ENCODE peak calls at places on chromosomes 16 and 17, in nine cellular contexts. X is fibroblast of the conjunctiva; I is activated CD4-positive, alpha-beta T cell treated with anti-CD3 and anti-CD28 coated beads for 36 hours; R is transverse colon; D is AG08395; S is left lung; W is NCI-H1436; G is stimulated activated CD4-positive, alpha-beta T cell treated with anti-CD3 and anti-CD28 coated beads, Interleukin-12 subunit alpha, Interleukin-12 subunit beta, amount 100 ng/mL, for 48 hours; P is progenitor cell of endocrine pancreas. F is an unnamed sample.

GRCh38 chr17:72030067-72030899 is 90.5 kb upstream of the SOX9 start:
- DNase-seq in I (peak; percentile 49), S (no peak), G (peak; percentile 0), P (peak; percentile 11), W (peak; percentile 65), R (peak; percentile 28), X (peak; percentile 33), D (peak; percentile 75), F (peak; percentile 70)

GRCh38 chr16:27841911-27842310 is 221.6 kb downstream of the GSG1L start:
- DNase-seq in P (no peak), R (no peak), I (no peak), G (no peak), S (no peak), X (no peak), W (no peak), D (no peak), F (no peak)

GRCh38 chr17:75288784-75289121 is 480 bp downstream of the SLC25A19 start:
- DNase-seq in S (peak; percentile 67), D (no peak), W (peak; percentile 72), R (peak; percentile 67), X (no peak), G (no peak), I (peak; percentile 70), P (peak; percentile 25), F (no peak)

GRCh38 chr17:2700491-2701141 is 10.9 kb downstream of the CLUH start:
- DNase-seq in G (no peak), D (no peak), R (no peak), S (peak; percentile 22), W (no peak), P (no peak), I (no peak), X (no peak), F (peak; percentile 93)

GRCh38 chr17:78316867-78317816 is 42.7 kb downstream of the SOCS3 start:
- DNase-seq in S (peak; percentile 85), G (no peak), I (peak; percentile 33), P (no peak), R (peak; percentile 84), D (no peak), X (no peak), W (peak; percentile 27), F (no peak)

GRCh38 chr17:57781386-57782050 is 36.4 kb upstream of the CCDC182 start:
- DNase-seq in P (no peak), D (no peak), I (no peak), G (no peak), X (no peak), W (no peak), R (no peak), S (no peak), F (no peak)

GRCh38 chr16:58426095-58426494 is 33.8 kb downstream of the GINS3 start:
- DNase-seq in R (peak; percentile 16), G (no peak), P (no peak), D (no peak), W (no peak), S (peak; percentile 43), I (peak; percentile 36), X (no peak), F (no peak)

GRCh38 chr16:81127051-81127450 is 30.9 kb upstream of the GCSH start:
- DNase-seq in W (no peak), P (no peak), S (no peak), D (peak; percentile 62), G (no peak), I (no peak), R (no peak), X (no peak), F (no peak)

GRCh38 chr16:77213542-77214108 is 14.4 kb downstream of the SYCE1L start:
- DNase-seq in X (peak; percentile 71), D (peak; percentile 77), W (no peak), P (no peak), S (no peak), R (no peak), G (no peak), I (no peak), F (no peak)

GRCh38 chr17:41308251-41308917 is 725 bp downstream of the KRTAP16-1 start:
- DNase-seq in X (no peak), D (peak; percentile 20), I (peak; percentile 76), G (no peak), R (peak; percentile 63), W (no peak), P (no peak), S (peak; percentile 51), F (no peak)

GRCh38 chr16:67396159-67396774 is 3.0 kb upstream of the TPPP3 start:
- DNase-seq in R (peak; percentile 92), P (no peak), X (peak; percentile 68), D (peak; percentile 86), I (no peak), S (peak; percentile 89), G (no peak), W (peak; percentile 93), F (peak; percentile 89)

GRCh38 chr17:57649731-57650484 is 95.2 kb downstream of the CCDC182 start:
- DNase-seq in X (no peak), R (no peak), P (no peak), S (no peak), W (no peak), I (no peak), G (no peak), D (no peak), F (no peak)